ENCODE peak calls at places on chromosomes 1 and 21, in nine cellular contexts. Z is psoas muscle, W is heart right ventricle, J is left ventricle myocardium inferior, L is hepatocyte, K is RWPE1, D is cardiac muscle cell, A is heart left ventricle, U is fibroblast of lung. Y is an unnamed sample.

GRCh38 chr1:61083014-61083798 is 845 bp downstream of the NFIA start:
- DNase-seq in Z (peak), W (peak), J (peak), L (peak), K (no peak), D (no peak), A (peak), U (no peak), Y (peak)

GRCh38 chr1:210344706-210345105 is 16.0 kb downstream of the HHAT start:
- DNase-seq in Z (no peak), W (no peak), J (no peak), L (no peak), K (no peak), D (no peak), A (no peak), U (peak), Y (peak)

GRCh38 chr1:5926686-5927435 is 65.4 kb downstream of the NPHP4 start:
- DNase-seq in Z (no peak), W (no peak), J (no peak), L (no peak), K (no peak), D (no peak), A (no peak), U (no peak), Y (no peak)

GRCh38 chr1:41476807-41477361 is 7.6 kb downstream of the EDN2 start:
- DNase-seq in Z (no peak), W (peak), J (no peak), L (no peak), K (no peak), D (no peak), A (peak), U (no peak), Y (no peak)

GRCh38 chr1:203206116-203206687 is 19.7 kb upstream of the CHI3L1 start:
- DNase-seq in Z (no peak), W (no peak), J (no peak), L (no peak), K (no peak), D (no peak), A (no peak), U (no peak), Y (no peak)

GRCh38 chr1:41475859-41476567 is 8.5 kb downstream of the EDN2 start:
- DNase-seq in Z (no peak), W (no peak), J (no peak), L (no peak), K (no peak), D (no peak), A (peak), U (no peak), Y (no peak)

GRCh38 chr21:32572574-32573420 is 12.5 kb downstream of the TCP10L start:
- DNase-seq in Z (no peak), W (no peak), J (no peak), L (no peak), K (no peak), D (no peak), A (no peak), U (no peak), Y (peak)

GRCh38 chr21:29382029-29382654 is 83.4 kb downstream of the BACH1 start:
- DNase-seq in Z (no peak), W (no peak), J (no peak), L (peak), K (peak), D (peak), A (no peak), U (peak), Y (peak)

GRCh38 chr1:109282497-109282951 is 421 bp downstream of the PSRC1 start:
- DNase-seq in Z (no peak), W (no peak), J (no peak), L (no peak), K (no peak), D (no peak), A (no peak), U (no peak), Y (no peak)

GRCh38 chr1:221809101-221810029 is 67.5 kb upstream of the DUSP10 start:
- DNase-seq in Z (no peak), W (no peak), J (no peak), L (no peak), K (no peak), D (no peak), A (no peak), U (peak), Y (peak)

GRCh38 chr1:58392083-58392482 is 154.4 kb downstream of the OMA1 start:
- DNase-seq in Z (no peak), W (no peak), J (no peak), L (no peak), K (no peak), D (no peak), A (no peak), U (no peak), Y (no peak)

GRCh38 chr1:27004471-27005165 is 8.0 kb downstream of the TENT5B start:
- DNase-seq in Z (no peak), W (peak), J (no peak), L (peak), K (no peak), D (peak), A (peak), U (peak), Y (no peak)

GRCh38 chr1:209720826-209721225 is 16.2 kb downstream of the HSD11B1 start:
- DNase-seq in Z (no peak), W (no peak), J (no peak), L (no peak), K (no peak), D (no peak), A (no peak), U (peak), Y (no peak)

GRCh38 chr21:30480145-30480544 is at the start of gene KRTAP19-1:
- DNase-seq in Z (no peak), W (no peak), J (no peak), L (no peak), K (no peak), D (no peak), A (no peak), U (no peak), Y (no peak)

GRCh38 chr1:39132505-39133339 is 71.8 kb upstream of the MACF1 start:
- DNase-seq in Z (peak), W (peak), J (peak), L (peak), K (peak), D (peak), A (peak), U (peak), Y (peak)

GRCh38 chr1:154329551-154330131 is 4.3 kb downstream of the ATP8B2 start:
- DNase-seq in Z (no peak), W (no peak), J (no peak), L (no peak), K (no peak), D (no peak), A (no peak), U (no peak), Y (no peak)

GRCh38 chr1:241834733-241835377 is 13.1 kb upstream of the EXO1 start:
- DNase-seq in Z (no peak), W (no peak), J (no peak), L (peak), K (no peak), D (peak), A (no peak), U (peak), Y (peak)

GRCh38 chr1:238681021-238681420 is 705.3 kb upstream of the CHRM3 start:
- DNase-seq in Z (no peak), W (no peak), J (no peak), L (no peak), K (peak), D (peak), A (no peak), U (peak), Y (peak)

DNA sequence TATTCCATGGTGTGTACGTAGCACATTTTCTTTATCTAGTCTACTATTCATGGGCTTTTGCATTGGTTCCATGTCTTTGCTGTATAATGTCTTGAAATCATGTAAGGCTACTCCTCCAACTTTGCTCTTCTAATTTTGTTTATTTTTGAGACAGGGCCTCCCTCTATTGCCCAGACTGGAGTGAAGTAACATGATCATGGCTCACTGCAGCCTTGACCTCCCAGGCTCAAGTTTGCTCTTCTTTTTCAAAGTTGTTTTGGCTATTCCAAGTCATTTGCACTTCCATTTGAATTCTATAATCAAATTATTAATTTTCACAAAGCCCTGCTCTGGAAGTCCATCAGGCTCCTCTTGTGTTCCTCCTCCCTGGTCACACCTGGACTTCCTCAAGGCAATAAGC is 90.2 kb upstream of the SGIP1 start:
- DNase-seq in Z (no peak), W (no peak), J (no peak), L (no peak), K (no peak), D (peak), A (no peak), U (peak), Y (no peak)
- TF ChIP-seq CTCF in Z (no peak), W (peak), J (no peak), L (no peak), K (no peak), D (peak), A (peak), U (no peak), Y (no peak)

GRCh38 chr1:244303610-244303969 is 148.1 kb downstream of the ADSS2 start:
- DNase-seq in Z (no peak), W (no peak), J (no peak), L (no peak), K (no peak), D (no peak), A (no peak), U (no peak), Y (no peak)
- H3K27ac ChIP-seq in Z (no peak), W (no peak), J (no peak), L (peak), K (peak), D (no peak), A (no peak), U (no peak), Y (no peak)

GRCh38 chr1:223175032-223175431 is 32.0 kb upstream of the TLR5 start:
- DNase-seq in Z (no peak), W (no peak), J (no peak), L (peak), K (no peak), D (peak), A (no peak), U (no peak), Y (peak)
- TF ChIP-seq CTCF in Z (peak), W (peak), J (peak), L (peak), K (no peak), D (peak), A (peak), U (no peak), Y (peak)

GRCh38 chr1:44848456-44849181 is 5.6 kb upstream of the PTCH2 start:
- DNase-seq in Z (peak), W (no peak), J (no peak), L (no peak), K (no peak), D (peak), A (peak), U (no peak), Y (no peak)
- H3K27ac ChIP-seq in Z (no peak), W (no peak), J (peak), L (peak), K (no peak), D (no peak), A (no peak), U (no peak), Y (no peak)

DNA sequence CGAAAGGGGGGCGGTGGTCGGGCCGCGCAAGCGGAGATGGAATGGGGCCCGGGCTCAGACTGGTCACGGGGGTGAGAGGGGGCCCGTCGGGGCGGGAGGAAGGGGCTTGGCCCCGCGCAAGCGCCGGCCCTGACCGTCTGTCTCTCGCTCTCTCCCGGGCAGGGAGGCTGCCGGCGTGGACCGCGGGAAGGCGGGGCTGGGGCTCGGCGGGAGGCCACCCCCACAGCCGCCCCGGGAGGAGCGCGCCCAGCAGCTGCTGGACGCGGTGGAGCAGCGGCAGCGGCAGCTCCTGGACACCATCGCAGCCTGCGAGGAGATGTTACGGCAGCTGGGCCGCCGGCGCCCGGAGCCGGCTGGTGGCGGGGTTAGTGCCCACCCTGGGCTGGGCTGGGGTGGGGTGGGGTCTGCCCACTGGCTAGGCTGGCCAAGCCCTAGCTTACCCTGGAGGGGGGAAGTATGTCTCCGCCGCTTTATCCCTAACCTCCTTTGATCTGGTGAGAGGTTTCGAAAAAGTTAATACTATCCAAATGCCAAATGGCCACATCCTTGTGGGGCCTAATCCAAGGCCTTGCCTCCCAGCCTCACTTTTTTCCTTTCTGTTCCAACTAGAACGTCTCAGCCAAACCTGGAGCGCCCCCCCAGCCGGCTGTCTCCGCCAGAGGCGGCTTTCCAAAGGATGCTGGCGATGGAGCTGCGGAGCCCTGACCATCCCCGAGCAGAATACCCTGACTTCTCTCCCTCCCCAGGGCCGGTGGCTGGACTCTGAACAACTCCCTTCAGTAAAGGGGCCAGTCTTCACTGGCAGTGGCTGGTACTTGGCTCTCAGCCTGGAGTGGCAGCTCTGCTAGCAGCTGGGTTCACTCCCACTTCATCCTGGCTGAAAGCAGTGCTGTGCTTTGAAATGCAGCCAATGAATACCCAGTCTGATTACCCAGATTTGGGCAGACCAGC is 636 bp upstream of the YRDC start:
- DNase-seq in Z (peak), W (peak), J (peak), L (peak), K (peak), D (peak), A (peak), U (peak), Y (peak)
- TF ChIP-seq CTCF in Z (no peak), W (no peak), J (no peak), L (no peak), K (no peak), D (peak), A (no peak), U (peak), Y (no peak)

GRCh38 chr1:67831850-67832513 is 1.3 kb downstream of the GNG12 start:
- DNase-seq in Z (peak), W (peak), J (peak), L (peak), K (peak), D (peak), A (peak), U (peak), Y (peak)

GRCh38 chr1:67834246-67834877 is 1.1 kb upstream of the GNG12 start:
- DNase-seq in Z (no peak), W (no peak), J (no peak), L (no peak), K (no peak), D (no peak), A (no peak), U (no peak), Y (no peak)

GRCh38 chr1:67835663-67836452 is 2.6 kb upstream of the GNG12 start:
- DNase-seq in Z (no peak), W (no peak), J (no peak), L (no peak), K (no peak), D (no peak), A (no peak), U (no peak), Y (no peak)

GRCh38 chr1:67832737-67833594 is at the start of gene GNG12:
- DNase-seq in Z (peak), W (peak), J (peak), L (peak), K (peak), D (peak), A (peak), U (peak), Y (peak)

GRCh38 chr1:67833595-67833926 is 294 bp upstream of the GNG12 start:
- DNase-seq in Z (no peak), W (no peak), J (no peak), L (no peak), K (no peak), D (no peak), A (no peak), U (peak), Y (peak)
- H3K27ac ChIP-seq in Z (peak), W (no peak), J (peak), L (peak), K (peak), D (no peak), A (peak), U (peak), Y (peak)

GRCh38 chr1:166164995-166165660 is 1.7 kb downstream of the FAM78B start:
- DNase-seq in Z (peak), W (peak), J (peak), L (peak), K (peak), D (peak), A (peak), U (peak), Y (no peak)
- TF ChIP-seq CTCF in Z (peak), W (peak), J (peak), L (peak), K (peak), D (peak), A (peak), U (peak), Y (peak)

GRCh38 chr1:42784946-42785693 is at the start of gene TMEM269:
- DNase-seq in Z (no peak), W (peak), J (no peak), L (no peak), K (no peak), D (peak), A (peak), U (peak), Y (no peak)
- H3K27ac ChIP-seq in Z (no peak), W (no peak), J (no peak), L (no peak), K (no peak), D (no peak), A (no peak), U (no peak), Y (no peak)